ENCODE peak calls at places on chromosomes 12 and 14, in four cellular contexts. B is GM12878, K is K562, T is A549. A is an unnamed sample.

GRCh38 chr12:32437095-32437515 is 37.7 kb downstream of the FGD4 start:
- DNase-seq in T (peak; percentile 81), B (no peak), K (no peak), A (peak; percentile 90)

GRCh38 chr14:24329073-24329663 is 5.7 kb downstream of the ADCY4 start:
- DNase-seq in B (no peak), T (no peak), K (no peak), A (no peak)

GRCh38 chr14:38044710-38045109 is 163.0 kb upstream of the SSTR1 start:
- DNase-seq in B (no peak), T (no peak), K (no peak), A (no peak)

GRCh38 chr12:3247077-3247476 is 169.9 kb downstream of the TSPAN9 start:
- DNase-seq in K (no peak), B (no peak), T (no peak), A (no peak)

GRCh38 chr14:71372411-71372838 is 465.2 kb downstream of the PCNX1 start:
- DNase-seq in B (no peak), K (no peak), T (no peak), A (peak; percentile 16)

GRCh38 chr14:60931206-60931605 is 49.7 kb downstream of the TRMT5 start:
- DNase-seq in B (no peak), T (no peak), K (no peak), A (no peak)

GRCh38 chr14:103868242-103868897 is 21.0 kb upstream of the PPP1R13B start:
- DNase-seq in T (no peak), B (no peak), K (no peak), A (no peak)

GRCh38 chr12:42617622-42618021 is 28.1 kb upstream of the PRICKLE1 start:
- DNase-seq in B (no peak), T (no peak), K (no peak), A (no peak)

GRCh38 chr12:32671930-32672785 is 6.9 kb upstream of the DNM1L start:
- DNase-seq in B (no peak), T (peak; percentile 61), K (peak; percentile 43), A (peak; percentile 51)

GRCh38 chr12:91225316-91225715 is 42.7 kb upstream of the DCN start:
- DNase-seq in K (no peak), B (no peak), T (no peak), A (no peak)

GRCh38 chr12:15152456-15152855 is 68.8 kb downstream of the RERG start:
- DNase-seq in T (no peak), K (no peak), B (no peak), A (no peak)

GRCh38 chr12:41527529-41528116 is 339.5 kb downstream of the PDZRN4 start:
- DNase-seq in K (no peak), T (no peak), B (no peak), A (no peak)

GRCh38 chr14:67674139-67674479 is 323 bp downstream of the VTI1B start:
- DNase-seq in K (peak; percentile 69), B (no peak), T (peak; percentile 80), A (peak; percentile 62)

GRCh38 chr12:23204933-23205778 is 580.2 kb downstream of the ETNK1 start:
- DNase-seq in B (peak; percentile 27), T (peak; percentile 18), K (peak; percentile 68), A (peak; percentile 54)

GRCh38 chr14:82796081-82796480 is 1262.4 kb upstream of the SEL1L start:
- DNase-seq in B (no peak), T (no peak), K (no peak), A (no peak)

GRCh38 chr12:115000038-115000437 is 316.1 kb upstream of the TBX3 start:
- DNase-seq in B (peak; percentile 31), K (no peak), T (peak; percentile 24), A (peak; percentile 52)

GRCh38 chr14:71692496-71692895 is 239.7 kb upstream of the RGS6 start:
- DNase-seq in B (no peak), T (no peak), K (no peak), A (no peak)

GRCh38 chr14:98612434-98613200 is 659.4 kb downstream of the BCL11B start:
- DNase-seq in K (no peak), B (no peak), T (no peak), A (no peak)

GRCh38 chr12:56126732-56127239 is 1.3 kb upstream of the ESYT1 start:
- DNase-seq in B (no peak), T (no peak), K (no peak), A (no peak)

GRCh38 chr12:105523164-105524057 is 192.9 kb downstream of the C12orf75 start:
- DNase-seq in K (no peak), B (no peak), T (no peak), A (no peak)

GRCh38 chr14:105047283-105048016 is 17.8 kb downstream of the GPR132 start:
- DNase-seq in K (no peak), B (no peak), T (no peak), A (no peak)

GRCh38 chr12:25347716-25348261 is 97.1 kb upstream of the KRAS start:
- DNase-seq in B (no peak), K (no peak), T (no peak), A (no peak)

GRCh38 chr12:724194-724855 is 28.1 kb upstream of the WNK1 start:
- DNase-seq in B (no peak), K (no peak), T (no peak), A (no peak)

GRCh38 chr14:89598548-89599186 is 181.6 kb upstream of the FOXN3 start:
- DNase-seq in T (no peak), K (no peak), B (no peak), A (peak; percentile 13)

GRCh38 chr14:81440041-81440440 is 39.9 kb upstream of the STON2 start:
- DNase-seq in B (no peak), T (no peak), K (no peak), A (no peak)

GRCh38 chr14:104049576-104050240 is 35.8 kb upstream of the ASPG start:
- DNase-seq in B (no peak), T (no peak), K (no peak), A (no peak)

GRCh38 chr12:124804011-124804621 is 59.5 kb downstream of the SCARB1 start:
- DNase-seq in T (peak; percentile 58), B (no peak), K (peak; percentile 85), A (peak; percentile 63)

GRCh38 chr12:17028348-17028747 is 422.4 kb upstream of the LMO3 start:
- DNase-seq in K (no peak), T (no peak), B (no peak), A (no peak)

GRCh38 chr12:80175307-80175930 is 76.1 kb downstream of the OTOGL start:
- DNase-seq in K (no peak), T (no peak), B (no peak), A (no peak)

GRCh38 chr12:32470936-32471335 is 71.6 kb downstream of the FGD4 start:
- DNase-seq in B (no peak), T (no peak), K (no peak), A (no peak)

GRCh38 chr12:112107306-112107705 is 1.3 kb downstream of the NAA25 start:
- DNase-seq in K (no peak), B (no peak), T (no peak), A (no peak)

GRCh38 chr12:113232787-113233585 is 11.7 kb downstream of the TPCN1 start:
- DNase-seq in T (no peak), B (peak; percentile 69), K (no peak), A (no peak)

GRCh38 chr12:118098911-118099671 is 4.7 kb downstream of the VSIG10 start:
- DNase-seq in K (no peak), T (no peak), B (no peak), A (no peak)

GRCh38 chr12:53227341-53227740 is 4.7 kb downstream of the RARG start:
- DNase-seq in K (no peak), B (no peak), T (no peak), A (no peak)

GRCh38 chr12:96501908-96502307 is 12.5 kb downstream of the CFAP54 start:
- DNase-seq in B (no peak), K (no peak), T (no peak), A (no peak)

GRCh38 chr12:96502949-96503532 is 13.7 kb downstream of the CFAP54 start:
- DNase-seq in B (no peak), K (no peak), T (no peak), A (no peak)

GRCh38 chr12:96500686-96501085 is 11.3 kb downstream of the CFAP54 start:
- DNase-seq in T (no peak), B (no peak), K (no peak), A (no peak)

GRCh38 chr12:96502477-96502876 is 13.1 kb downstream of the CFAP54 start:
- DNase-seq in B (peak; percentile 78), K (no peak), T (no peak), A (no peak)

GRCh38 chr12:96501139-96501741 is 11.9 kb downstream of the CFAP54 start:
- DNase-seq in T (peak; percentile 77), K (no peak), B (peak; percentile 69), A (peak; percentile 55)
- TF ChIP-seq CHD4 in T (no peak), K (no peak), B (no peak), A (no peak)

GRCh38 chr12:10559241-10559640 is 53.6 kb downstream of the EIF2S3B start:
- DNase-seq in B (no peak), K (no peak), T (no peak), A (no peak)

GRCh38 chr12:10563966-10564365 is 49.4 kb downstream of the MAGOHB start:
- DNase-seq in T (no peak), K (no peak), B (no peak), A (no peak)

GRCh38 chr12:10558291-10558690 is 52.6 kb downstream of the EIF2S3B start:
- DNase-seq in K (no peak), B (no peak), T (no peak), A (no peak)

GRCh38 chr12:10563002-10563401 is 50.4 kb downstream of the MAGOHB start:
- DNase-seq in B (no peak), T (no peak), K (no peak), A (no peak)

GRCh38 chr12:10562306-10562933 is 51.0 kb downstream of the MAGOHB start:
- DNase-seq in B (no peak), T (peak; percentile 13), K (peak; percentile 10), A (peak; percentile 16)
- TF ChIP-seq CHD4 in B (no peak), T (no peak), K (no peak), A (no peak)

GRCh38 chr14:77508249-77508648 is 9.6 kb upstream of the ISM2 start:
- DNase-seq in K (no peak), B (no peak), T (no peak), A (peak; percentile 91)
- TF ChIP-seq CHD4 in K (no peak), B (no peak), T (no peak), A (no peak)

GRCh38 chr12:120425797-120426196 is 12.1 kb upstream of the COX6A1 start:
- DNase-seq in K (no peak), T (no peak), B (no peak), A (no peak)

GRCh38 chr12:120432772-120433525 is 5.0 kb upstream of the COX6A1 start:
- DNase-seq in T (no peak), B (no peak), K (peak; percentile 9), A (no peak)

GRCh38 chr12:120429368-120429767 is 8.5 kb upstream of the COX6A1 start:
- DNase-seq in K (no peak), B (no peak), T (no peak), A (no peak)

GRCh38 chr12:120422892-120423456 is 14.9 kb upstream of the COX6A1 start:
- DNase-seq in T (no peak), K (peak; percentile 5), B (no peak), A (no peak)

DNA sequence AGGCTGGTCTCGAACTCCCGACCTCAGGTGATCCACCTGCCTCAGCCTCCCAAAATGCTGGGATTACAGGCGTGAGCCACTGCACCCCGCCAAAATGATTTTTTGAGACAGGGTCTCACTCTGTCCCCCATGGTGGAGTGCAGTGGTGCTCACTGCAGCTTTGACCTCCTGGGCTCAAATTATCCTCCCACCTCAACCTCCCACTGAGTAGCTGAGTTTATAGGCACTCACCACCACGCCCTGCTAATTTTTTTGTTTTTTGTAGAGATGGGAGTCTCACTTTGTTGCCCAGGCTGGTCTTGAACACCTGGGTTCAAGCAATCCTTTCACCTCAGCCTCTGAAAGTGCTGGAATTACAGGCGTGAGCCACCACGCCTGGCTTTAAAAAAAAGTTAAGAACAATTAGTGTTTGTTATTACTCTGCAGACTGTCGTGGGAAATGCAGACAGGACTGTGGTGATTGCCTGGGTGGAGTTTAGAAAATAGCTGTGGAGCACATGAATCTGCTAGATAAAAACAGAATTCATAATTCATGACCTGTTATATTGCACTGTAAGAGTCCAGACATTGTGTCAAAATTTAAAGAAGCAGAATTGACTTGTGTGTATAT is 9.2 kb upstream of the COX6A1 start:
- DNase-seq in B (no peak), K (no peak), T (no peak), A (no peak)
- TF ChIP-seq CHD4 in B (no peak), K (no peak), T (no peak), A (no peak)